ENCODE peak calls at places on chromosomes 1 and 21, in six cellular contexts. D is cardiac fibroblast; C is CD8-positive, alpha-beta T cell; N is pancreas; B is mucosa of descending colon; T is IMR-90. S is an unnamed sample.

GRCh38 chr1:192973988-192974387 is 85.2 kb downstream of the UCHL5 start:
- DNase-seq in D (no peak), C (no peak), N (no peak), B (no peak), T (no peak), S (no peak)

GRCh38 chr1:70358921-70359564 is 4.5 kb upstream of the ANKRD13C start:
- DNase-seq in D (no peak), C (no peak), N (no peak), B (no peak), T (peak), S (no peak)

GRCh38 chr1:101236546-101237228 is at the start of gene S1PR1:
- DNase-seq in D (peak), C (peak), N (no peak), B (peak), T (peak), S (no peak)

GRCh38 chr1:209038735-209039134 is 544.8 kb upstream of the CAMK1G start:
- DNase-seq in D (no peak), C (no peak), N (no peak), B (no peak), T (no peak), S (no peak)

GRCh38 chr1:195915826-195916225 is 692.4 kb downstream of the KCNT2 start:
- DNase-seq in D (no peak), C (no peak), N (no peak), B (no peak), T (no peak), S (no peak)

GRCh38 chr1:117928881-117929339 is 511 bp downstream of the GDAP2 start:
- DNase-seq in D (peak), C (peak), N (peak), B (peak), T (peak), S (no peak)

GRCh38 chr1:65688848-65689247 is 103.8 kb upstream of the PDE4B start:
- DNase-seq in D (peak), C (no peak), N (no peak), B (no peak), T (no peak), S (no peak)

GRCh38 chr21:45931397-45931969 is 50.1 kb upstream of the COL6A1 start:
- DNase-seq in D (no peak), C (no peak), N (no peak), B (no peak), T (no peak), S (no peak)

GRCh38 chr1:169108897-169109560 is 2.5 kb downstream of the ATP1B1 start:
- DNase-seq in D (peak), C (no peak), N (no peak), B (peak), T (peak), S (no peak)

GRCh38 chr1:30068787-30069472 is 654.5 kb downstream of the MATN1 start:
- DNase-seq in D (no peak), C (no peak), N (no peak), B (no peak), T (no peak), S (no peak)

GRCh38 chr1:110309768-110310167 is 29.4 kb upstream of the RBM15 start:
- DNase-seq in D (peak), C (no peak), N (no peak), B (no peak), T (peak), S (no peak)

DNA sequence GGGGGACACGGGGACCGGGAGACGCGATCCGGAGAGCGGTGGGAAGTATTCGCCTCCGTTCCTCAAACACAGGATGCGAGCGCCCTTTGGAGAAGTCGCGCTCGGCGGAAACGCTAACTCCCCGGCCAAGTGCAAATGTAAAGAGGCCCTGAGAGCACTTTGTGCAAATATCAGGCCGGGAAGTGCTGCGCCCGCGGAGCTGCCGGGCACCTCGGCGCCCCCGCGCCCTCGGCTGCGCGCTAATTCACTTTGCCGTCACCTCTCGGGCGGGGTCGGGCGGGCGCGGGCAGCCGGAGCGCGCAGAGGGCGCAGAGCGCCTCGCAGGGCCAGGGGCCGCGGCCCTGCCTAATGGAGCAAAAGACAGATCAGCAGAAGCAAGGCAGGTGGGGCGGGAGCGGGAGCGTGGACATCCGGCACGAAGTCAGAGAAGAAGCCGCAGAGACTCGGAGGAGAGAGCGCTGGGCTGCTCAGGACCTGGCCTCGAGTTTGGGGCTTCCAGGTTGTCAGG is 281.1 kb downstream of the RRAGC start:
- DNase-seq in D (no peak), C (no peak), N (no peak), B (no peak), T (no peak), S (no peak)
- H3K4me3 ChIP-seq in D (no peak), C (no peak), N (no peak), B (no peak), T (no peak), S (no peak)

DNA sequence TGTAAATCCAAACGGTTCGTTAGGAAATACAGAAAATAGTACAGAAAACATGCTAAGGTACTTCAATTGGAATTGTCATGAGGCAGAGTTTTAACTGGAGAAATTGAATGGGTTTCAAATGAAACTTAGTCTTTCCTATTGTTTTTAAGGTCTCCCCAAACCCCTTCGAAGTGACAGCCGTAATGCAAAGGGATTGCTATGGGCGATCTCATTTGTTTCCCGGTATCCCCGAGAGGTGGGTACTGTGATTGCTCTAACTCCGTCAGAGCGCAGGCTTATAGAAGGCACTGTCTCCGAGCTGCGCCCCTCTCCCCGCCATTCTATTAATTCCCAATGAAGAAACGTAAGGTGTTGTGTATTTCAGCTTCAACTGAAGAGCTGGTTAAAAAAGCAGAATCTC is 22.0 kb upstream of the RNF187 start:
- DNase-seq in D (no peak), C (no peak), N (no peak), B (no peak), T (no peak), S (no peak)
- H3K4me3 ChIP-seq in D (no peak), C (peak), N (no peak), B (no peak), T (peak), S (peak)

GRCh38 chr1:170664828-170665617 is 1.1 kb downstream of the PRRX1 start:
- DNase-seq in D (peak), C (no peak), N (no peak), B (peak), T (peak), S (no peak)
- H3K4me3 ChIP-seq in D (peak), C (no peak), N (peak), B (no peak), T (peak), S (no peak)

GRCh38 chr1:210252621-210253041 is 20.0 kb downstream of the SERTAD4 start:
- DNase-seq in D (peak), C (no peak), N (no peak), B (peak), T (no peak), S (no peak)
- H3K4me3 ChIP-seq in D (no peak), C (no peak), N (no peak), B (no peak), T (no peak), S (peak)

GRCh38 chr1:202411421-202411820 is 62.9 kb downstream of the PPP1R12B start:
- DNase-seq in D (peak), C (no peak), N (no peak), B (no peak), T (no peak), S (no peak)
- H3K4me3 ChIP-seq in D (no peak), C (no peak), N (no peak), B (no peak), T (no peak), S (no peak)

DNA sequence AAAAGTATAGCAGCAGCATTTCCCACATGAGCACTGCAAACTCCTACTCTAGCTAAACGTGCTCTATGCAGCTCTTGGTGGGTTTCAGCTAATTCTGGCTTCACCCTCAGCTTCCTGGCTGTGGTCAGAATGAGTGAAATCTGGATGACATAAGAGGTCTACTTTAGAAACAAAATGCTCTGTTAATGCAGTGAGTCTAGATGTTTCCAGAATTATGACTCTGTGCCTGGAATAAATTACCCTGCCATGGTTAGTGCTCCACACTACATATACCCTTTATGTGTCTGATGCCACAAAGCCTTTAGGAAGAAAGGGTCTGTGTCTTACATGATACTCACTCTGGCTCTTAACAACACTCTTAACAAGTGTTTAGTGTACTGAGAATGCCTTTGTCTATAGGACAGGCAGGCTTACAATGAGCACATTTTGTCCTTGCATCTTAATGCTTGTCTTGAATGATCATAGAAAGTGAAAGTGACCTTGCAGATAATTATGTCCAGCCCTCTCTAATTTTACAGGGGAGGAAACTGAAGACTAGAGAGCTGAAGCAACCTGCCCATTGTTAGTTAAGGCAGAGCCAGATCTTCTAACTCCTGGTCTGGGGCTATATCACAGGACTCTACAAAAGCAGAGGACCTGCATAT is 9.2 kb downstream of the S100A10 start:
- DNase-seq in D (no peak), C (peak), N (no peak), B (no peak), T (no peak), S (peak)
- H3K4me3 ChIP-seq in D (no peak), C (no peak), N (no peak), B (no peak), T (no peak), S (no peak)

GRCh38 chr1:7954683-7955082 is 6.8 kb upstream of the PARK7 start:
- DNase-seq in D (no peak), C (no peak), N (no peak), B (no peak), T (no peak), S (no peak)
- H3K4me3 ChIP-seq in D (peak), C (peak), N (peak), B (no peak), T (no peak), S (no peak)

DNA sequence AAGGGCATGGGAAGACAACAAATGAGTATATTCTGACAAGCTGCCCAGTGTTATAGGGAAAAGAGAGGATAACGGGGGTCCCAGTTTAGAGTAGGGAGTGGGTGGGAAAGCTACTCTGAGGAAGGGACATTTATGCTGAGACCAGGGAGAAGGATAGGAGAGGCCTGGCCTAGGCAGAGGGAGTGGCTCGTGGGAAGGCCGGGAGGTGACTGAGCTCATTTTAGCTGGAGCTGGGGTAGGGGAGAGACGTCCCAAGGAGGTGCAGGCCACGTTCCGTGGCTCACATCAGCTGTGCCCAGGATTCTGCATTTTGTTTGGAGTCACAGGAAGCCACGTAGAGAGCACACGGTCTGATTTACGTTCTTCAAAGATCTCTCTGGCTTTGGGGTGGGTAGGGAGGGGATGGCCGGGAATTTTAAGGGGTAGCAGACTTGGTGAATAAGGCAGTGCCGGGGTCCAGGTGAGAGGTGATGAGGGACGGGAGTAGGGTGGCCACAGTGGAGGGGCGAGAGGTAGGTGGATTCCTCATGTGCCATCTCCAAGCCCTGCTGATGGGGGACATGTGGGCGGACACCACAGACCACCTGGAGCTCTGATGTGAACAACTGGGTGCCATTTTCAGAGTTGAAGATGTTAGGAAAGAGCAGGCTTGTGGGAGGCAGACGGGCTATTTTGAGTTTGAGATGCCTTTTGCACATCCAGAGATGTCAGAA is 4.7 kb downstream of the TINAGL1 start:
- DNase-seq in D (no peak), C (no peak), N (no peak), B (no peak), T (no peak), S (no peak)
- H3K4me3 ChIP-seq in D (no peak), C (no peak), N (no peak), B (no peak), T (no peak), S (no peak)

DNA sequence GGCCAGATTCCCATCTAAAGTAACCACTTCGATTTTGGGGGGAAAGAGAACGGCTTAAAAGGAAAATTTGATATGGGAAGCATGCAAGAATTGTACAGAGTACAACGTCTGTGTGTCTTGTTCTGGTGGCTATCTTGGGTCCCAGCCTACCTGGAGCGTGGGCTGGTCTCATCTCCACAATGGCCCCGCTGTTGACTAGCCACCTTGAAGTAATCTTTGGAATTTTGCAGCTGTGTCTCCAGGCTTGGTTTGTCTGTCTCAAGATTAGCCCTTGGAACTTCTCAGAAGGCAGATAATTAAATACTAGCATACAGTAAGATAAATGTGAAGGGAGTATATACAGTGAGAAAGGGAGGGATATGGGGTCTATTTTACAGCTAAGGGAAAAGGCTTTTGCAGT is 1.3 kb upstream of the CC2D1B start:
- DNase-seq in D (no peak), C (no peak), N (no peak), B (no peak), T (no peak), S (no peak)
- H3K4me3 ChIP-seq in D (no peak), C (no peak), N (no peak), B (no peak), T (no peak), S (no peak)